ENCODE peak calls at places on chromosomes 12 and 14, in eight cellular contexts. H is AG10803, P is Peyer's patch, F is neural crest cell, J is IMR-90, B is WTC11, X is progenitor cell of endocrine pancreas, O is tibial nerve. L is an unnamed sample.

GRCh38 chr14:24852312-24853060 is 197.5 kb downstream of the STXBP6 start:
- DNase-seq in J (no peak), X (no peak), F (no peak), O (no peak), B (no peak), P (no peak), H (no peak), L (peak; percentile 54)

GRCh38 chr14:61569783-61570182 is 125.5 kb upstream of the HIF1A start:
- DNase-seq in O (no peak), X (no peak), H (peak; percentile 96), P (no peak), J (peak; percentile 73), B (no peak), F (no peak), L (no peak)

GRCh38 chr12:6763380-6763779 is 2.8 kb upstream of the PTMS start:
- DNase-seq in F (no peak), B (no peak), H (no peak), O (no peak), X (no peak), P (no peak), J (no peak), L (no peak)

GRCh38 chr12:11861864-11862600 is 208.7 kb upstream of the BCL2L14 start:
- DNase-seq in F (no peak), X (no peak), J (no peak), B (no peak), H (no peak), O (no peak), P (no peak), L (no peak)

GRCh38 chr14:103858063-103858820 is 10.9 kb upstream of the PPP1R13B start:
- DNase-seq in H (no peak), X (no peak), O (no peak), F (no peak), P (no peak), J (no peak), B (no peak), L (no peak)

GRCh38 chr14:101191086-101191881 is 287.8 kb upstream of the RTL1 start:
- DNase-seq in P (no peak), X (no peak), H (no peak), J (no peak), O (no peak), B (no peak), F (no peak), L (no peak)

GRCh38 chr12:49462103-49462739 is 76.6 kb upstream of the KCNH3 start:
- DNase-seq in X (no peak), P (no peak), H (no peak), J (no peak), O (no peak), F (no peak), B (no peak), L (no peak)

GRCh38 chr14:95679148-95679547 is 7.1 kb upstream of the TCL1B start:
- DNase-seq in J (no peak), O (no peak), B (no peak), F (no peak), P (no peak), H (no peak), X (no peak), L (no peak)

GRCh38 chr12:110940296-110940695 is 19.9 kb upstream of the MYL2 start:
- DNase-seq in X (no peak), B (no peak), H (no peak), J (no peak), P (no peak), O (no peak), F (no peak), L (no peak)

GRCh38 chr14:103905861-103906456 is 22.3 kb upstream of the TDRD9 start:
- DNase-seq in B (peak; percentile 61), X (no peak), H (no peak), O (no peak), P (no peak), F (no peak), J (no peak), L (no peak)

GRCh38 chr14:52961060-52961639 is 10.3 kb upstream of the FERMT2 start:
- DNase-seq in P (peak; percentile 24), O (no peak), X (no peak), F (no peak), J (peak; percentile 68), H (peak; percentile 58), B (peak; percentile 63), L (peak; percentile 50)

GRCh38 chr12:65948320-65949008 is 124.2 kb downstream of the HMGA2 start:
- DNase-seq in J (peak; percentile 96), B (no peak), O (peak; percentile 52), P (no peak), F (no peak), X (no peak), H (peak; percentile 95), L (peak; percentile 26)

GRCh38 chr12:76284816-76285750 is 63.1 kb downstream of the BBS10 start:
- DNase-seq in J (peak; percentile 73), X (no peak), O (no peak), H (peak; percentile 65), B (peak; percentile 13), F (no peak), P (no peak), L (no peak)

GRCh38 chr14:21087294-21088091 is 11.0 kb downstream of the ZNF219 start:
- DNase-seq in B (peak; percentile 34), J (peak; percentile 98), P (no peak), O (no peak), F (peak; percentile 49), X (no peak), H (peak; percentile 94), L (no peak)

GRCh38 chr14:24094839-24095195 is 706 bp downstream of the PCK2 start:
- DNase-seq in O (no peak), J (no peak), B (no peak), X (no peak), H (peak; percentile 5), P (peak; percentile 30), F (no peak), L (no peak)

GRCh38 chr14:91396959-91397815 is 20.4 kb downstream of the CCDC88C start:
- DNase-seq in O (no peak), F (no peak), P (peak; percentile 82), H (no peak), B (peak; percentile 51), J (no peak), X (no peak), L (peak; percentile 88)

GRCh38 chr12:121932176-121932536 is 13.8 kb downstream of the CFAP251 start:
- DNase-seq in P (no peak), O (no peak), J (no peak), X (no peak), H (no peak), F (no peak), B (no peak), L (no peak)

GRCh38 chr12:105409881-105410471 is 79.5 kb downstream of the C12orf75 start:
- DNase-seq in B (no peak), J (no peak), F (no peak), P (no peak), H (peak; percentile 84), X (no peak), O (peak; percentile 20), L (no peak)

GRCh38 chr12:86772688-86773087 is 516.5 kb upstream of the MGAT4C start:
- DNase-seq in X (no peak), B (no peak), P (no peak), O (no peak), J (peak; percentile 43), H (no peak), F (no peak), L (no peak)

GRCh38 chr12:129716825-129717224 is 187.0 kb downstream of the TMEM132D start:
- DNase-seq in P (no peak), J (no peak), F (no peak), B (no peak), X (no peak), O (no peak), H (no peak), L (no peak)

GRCh38 chr14:65095633-65096205 is 6.6 kb downstream of the MAX start:
- DNase-seq in H (peak; percentile 84), X (no peak), F (no peak), J (peak; percentile 74), P (no peak), O (peak; percentile 45), B (no peak), L (peak; percentile 56)

GRCh38 chr14:92317511-92317910 is 5.5 kb upstream of the SLC24A4 start:
- DNase-seq in J (peak; percentile 38), B (no peak), H (peak; percentile 54), F (no peak), P (no peak), X (no peak), O (no peak), L (no peak)

GRCh38 chr12:57272337-57273151 is 21.6 kb upstream of the STAC3 start:
- DNase-seq in P (no peak), X (no peak), F (no peak), B (no peak), J (peak; percentile 45), H (peak; percentile 61), O (no peak), L (no peak)

GRCh38 chr12:53327435-53328042 is 6.1 kb upstream of the AAAS start:
- DNase-seq in J (no peak), F (no peak), H (peak; percentile 25), O (no peak), P (no peak), X (no peak), B (no peak), L (no peak)
- TF ChIP-seq CTCF in J (peak; percentile 35), F (peak; percentile 39), H (peak; percentile 37), O (no peak), P (peak; percentile 26), X (peak; percentile 8), B (no peak), L (peak; percentile 16)

DNA sequence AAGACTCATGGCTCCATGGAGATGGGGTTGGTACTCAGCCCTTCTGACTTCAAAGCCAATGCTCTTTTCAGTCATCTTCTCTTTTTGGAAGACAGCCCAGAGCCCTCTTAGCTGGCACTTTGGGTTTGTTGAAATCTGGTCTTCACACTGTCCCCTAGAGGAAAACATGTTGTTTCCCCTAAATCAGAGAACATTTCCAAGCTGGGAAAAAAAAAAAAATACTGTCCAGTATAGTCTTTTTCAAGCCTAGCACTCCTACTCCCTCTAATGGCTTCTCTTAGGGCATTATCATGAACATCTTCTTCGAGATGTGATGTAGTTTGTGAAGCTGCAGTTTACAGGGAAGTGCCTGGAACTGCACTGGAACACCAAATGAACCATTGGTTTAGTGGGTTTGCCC is 3.0 kb upstream of the ZC3H14 start:
- DNase-seq in B (no peak), J (peak; percentile 72), O (no peak), P (no peak), F (no peak), X (no peak), H (peak; percentile 76), L (no peak)
- TF ChIP-seq CTCF in B (no peak), J (peak; percentile 70), O (no peak), P (peak; percentile 50), F (no peak), X (no peak), H (peak; percentile 70), L (peak; percentile 26)

DNA sequence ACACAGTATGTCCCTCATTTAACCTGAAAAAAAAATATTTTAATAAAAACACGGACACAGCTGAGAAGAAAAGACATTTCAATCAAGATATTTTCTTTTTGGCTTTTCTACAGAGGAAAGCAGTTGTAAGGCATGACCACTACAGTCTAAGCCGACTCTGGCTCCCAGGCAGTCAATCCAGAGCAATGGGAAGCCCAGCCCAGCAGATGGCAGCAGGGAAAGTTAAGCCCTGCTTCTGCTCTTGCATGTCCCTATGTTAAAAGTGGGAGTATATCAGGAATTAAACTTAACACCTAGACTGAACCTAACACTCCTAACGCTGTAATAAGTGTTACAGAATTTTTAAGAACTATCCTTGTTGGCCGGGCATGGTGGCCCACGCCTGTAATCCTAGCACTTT is 19.5 kb upstream of the HAL start:
- DNase-seq in J (peak; percentile 22), B (peak; percentile 50), P (no peak), O (no peak), X (no peak), F (no peak), H (peak; percentile 36), L (no peak)
- TF ChIP-seq CTCF in J (peak; percentile 32), B (no peak), P (peak; percentile 18), O (no peak), X (peak; percentile 46), F (peak; percentile 51), H (peak; percentile 53), L (peak; percentile 20)

GRCh38 chr12:19031032-19031431 is 98.5 kb upstream of the PLEKHA5 start:
- DNase-seq in P (no peak), O (no peak), F (no peak), J (peak; percentile 85), X (no peak), B (no peak), H (peak; percentile 92), L (no peak)
- TF ChIP-seq CTCF in P (no peak), O (no peak), F (no peak), J (no peak), X (no peak), B (no peak), H (peak; percentile 15), L (no peak)

L was measured in transverse colon.